ENCODE peak calls at places on chromosomes 6 and 20, in five cellular contexts. G is IMR-90, H is H9, D is neuronal stem cell, I is H1. K is an unnamed sample.

GRCh38 chr20:57927376-57927775 is 217.6 kb upstream of the PMEPA1 start:
- DNase-seq in G (no peak), H (no peak), D (no peak), I (no peak), K (no peak)

GRCh38 chr6:47235964-47236760 is 73.5 kb downstream of the TNFRSF21 start:
- DNase-seq in G (no peak), H (no peak), D (no peak), I (no peak), K (peak)

GRCh38 chr20:32984631-32985354 is 19.4 kb downstream of the SUN5 start:
- DNase-seq in G (no peak), H (no peak), D (no peak), I (no peak), K (no peak)

GRCh38 chr6:72425003-72425681 is 196.7 kb upstream of the KCNQ5 start:
- DNase-seq in G (peak), H (no peak), D (no peak), I (no peak), K (peak)

GRCh38 chr6:158843751-158844683 is 24.8 kb upstream of the EZR start:
- DNase-seq in G (peak), H (no peak), D (no peak), I (no peak), K (no peak)

GRCh38 chr6:3949531-3949930 is 100.4 kb downstream of the FAM50B start:
- DNase-seq in G (no peak), H (no peak), D (no peak), I (no peak), K (no peak)

GRCh38 chr20:31943052-31943471 is 8.8 kb downstream of the PDRG1 start:
- DNase-seq in G (no peak), H (no peak), D (no peak), I (no peak), K (no peak)

GRCh38 chr20:48697845-48698491 is 129.8 kb downstream of the PREX1 start:
- DNase-seq in G (peak), H (no peak), D (no peak), I (no peak), K (peak)

GRCh38 chr6:17478223-17478907 is 85.0 kb downstream of the CAP2 start:
- DNase-seq in G (no peak), H (no peak), D (no peak), I (no peak), K (peak)

GRCh38 chr20:61966492-61967244 is 99.0 kb downstream of the TAF4 start:
- DNase-seq in G (no peak), H (no peak), D (no peak), I (no peak), K (no peak)

GRCh38 chr6:95548188-95548837 is 29.0 kb upstream of the MANEA start:
- DNase-seq in G (no peak), H (no peak), D (no peak), I (no peak), K (no peak)

GRCh38 chr6:134358320-134358719 is 40.4 kb upstream of the SGK1 start:
- DNase-seq in G (peak), H (no peak), D (no peak), I (no peak), K (peak)
- H2AFZ ChIP-seq in G (no peak), H (no peak), D (no peak), I (no peak), K (no peak)

GRCh38 chr6:33675968-33676367 is 35.5 kb downstream of the UQCC2 start:
- DNase-seq in G (no peak), H (no peak), D (no peak), I (no peak), K (no peak)
- H3K27ac ChIP-seq in G (no peak), H (no peak), D (no peak), I (no peak), K (no peak)

GRCh38 chr6:139588076-139588639 is 213.7 kb upstream of the CITED2 start:
- DNase-seq in G (peak), H (no peak), D (no peak), I (no peak), K (peak)
- H2BK15ac ChIP-seq in G (peak), H (no peak), D (no peak), I (no peak), K (no peak)

DNA sequence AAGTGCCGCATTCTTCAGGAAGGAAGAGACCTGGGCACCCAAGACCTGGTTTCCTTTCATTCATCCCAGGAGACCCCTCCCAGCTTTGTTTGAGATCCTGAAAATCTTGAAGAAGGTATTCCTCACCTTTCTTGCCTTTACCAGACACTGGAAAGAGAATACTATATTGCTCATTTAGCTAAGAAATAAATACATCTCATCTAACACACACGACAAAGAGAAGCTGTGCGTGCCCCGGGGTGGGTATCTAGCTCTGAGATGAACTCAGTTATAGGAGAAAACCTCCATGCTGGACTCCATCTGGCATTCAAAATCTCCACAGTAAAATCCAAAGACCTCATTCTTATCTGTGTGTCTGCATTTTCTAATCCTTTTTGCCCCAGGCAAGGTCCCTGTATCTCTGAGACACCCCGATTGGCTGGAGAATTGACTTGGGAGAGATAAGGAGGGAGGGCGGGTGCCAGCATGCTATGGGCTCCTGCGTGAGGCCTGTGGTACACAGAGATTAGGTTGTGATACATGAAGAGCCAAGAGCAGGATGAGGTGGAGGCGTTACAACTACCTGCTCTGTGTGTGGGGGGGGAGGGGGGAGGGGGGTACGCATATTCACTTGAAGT is 4.8 kb downstream of the MUC21 start:
- DNase-seq in G (no peak), H (no peak), D (no peak), I (no peak), K (no peak)
- H2AFZ ChIP-seq in G (no peak), H (no peak), D (no peak), I (no peak), K (no peak)

GRCh38 chr6:134034478-134034877 is 17.9 kb downstream of the SLC2A12 start:
- DNase-seq in G (no peak), H (no peak), D (no peak), I (no peak), K (no peak)
- H3K27ac ChIP-seq in G (no peak), H (no peak), D (no peak), I (no peak), K (no peak)

GRCh38 chr6:26029857-26030653 is 57.2 kb upstream of the HFE start:
- DNase-seq in G (no peak), H (no peak), D (no peak), I (no peak), K (no peak)

GRCh38 chr6:26029570-26029856 is 57.7 kb upstream of the HFE start:
- DNase-seq in G (no peak), H (no peak), D (no peak), I (no peak), K (no peak)

GRCh38 chr6:26028212-26028752 is 58.9 kb upstream of the HFE start:
- DNase-seq in G (no peak), H (no peak), D (no peak), I (no peak), K (no peak)

GRCh38 chr6:26027491-26028211 is 59.6 kb upstream of the HFE start:
- DNase-seq in G (no peak), H (no peak), D (no peak), I (no peak), K (no peak)

GRCh38 chr6:26028753-26029569 is 58.3 kb upstream of the HFE start:
- DNase-seq in G (peak), H (peak), D (no peak), I (no peak), K (peak)
- H2BK15ac ChIP-seq in G (no peak), H (no peak), D (no peak), I (no peak), K (no peak)